ENCODE peak calls at places on chromosomes 12 and 14, in eight cellular contexts. E is foreskin fibroblast, P is NCI-H1105 treated with DMSO at 0.1 percent for 48 hours, I is MG63, T is T-helper 9 cell, O is ELF-1, S is H9, J is fibroblast of the aortic adventitia. U is an unnamed sample.

GRCh38 chr12:132614029-132614428 is 3.6 kb upstream of the LRCOL1 start:
- DNase-seq in O (no peak), I (no peak), P (no peak), E (no peak), T (no peak), S (no peak), J (no peak), U (no peak)

GRCh38 chr12:95762123-95762785 is 28.3 kb downstream of the NTN4 start:
- DNase-seq in E (no peak), T (no peak), J (peak; percentile 31), O (no peak), P (no peak), S (no peak), I (no peak), U (no peak)

GRCh38 chr12:45670339-45671065 is 59.0 kb upstream of the ARID2 start:
- DNase-seq in I (no peak), P (no peak), T (no peak), S (no peak), J (no peak), E (no peak), O (no peak), U (peak; percentile 35)

GRCh38 chr12:92396647-92397258 is 251.1 kb upstream of the BTG1 start:
- DNase-seq in O (no peak), T (no peak), P (no peak), J (peak; percentile 57), S (no peak), E (peak; percentile 85), I (peak; percentile 5), U (peak; percentile 65)

GRCh38 chr14:105173901-105174894 is 5.6 kb upstream of the JAG2 start:
- DNase-seq in S (no peak), P (no peak), J (no peak), E (no peak), I (no peak), T (peak; percentile 42), O (no peak), U (no peak)

GRCh38 chr14:53871947-53872346 is 84.7 kb downstream of the BMP4 start:
- DNase-seq in I (no peak), P (no peak), O (no peak), T (no peak), E (no peak), S (no peak), J (no peak), U (no peak)

GRCh38 chr12:119748512-119748911 is 80.6 kb downstream of the PRKAB1 start:
- DNase-seq in I (no peak), O (no peak), J (no peak), P (no peak), E (no peak), T (no peak), S (no peak), U (no peak)

GRCh38 chr14:64569108-64570045 is 19.6 kb downstream of the PPP1R36 start:
- DNase-seq in O (peak; percentile 50), J (peak; percentile 78), T (no peak), S (no peak), P (no peak), E (peak; percentile 86), I (peak; percentile 61), U (peak; percentile 86)

GRCh38 chr14:99749763-99750715 is 43.2 kb upstream of the EML1 start:
- DNase-seq in J (peak; percentile 60), P (no peak), O (no peak), S (no peak), T (no peak), I (no peak), E (no peak), U (no peak)

GRCh38 chr12:10409387-10409786 is at the start of gene KLRC4:
- DNase-seq in E (peak; percentile 57), J (no peak), T (no peak), O (no peak), I (no peak), P (peak; percentile 48), S (no peak), U (peak; percentile 95)

GRCh38 chr14:100532916-100533630 is 54.1 kb downstream of the BEGAIN start:
- DNase-seq in T (no peak), O (no peak), S (no peak), J (peak; percentile 58), I (no peak), E (peak; percentile 29), P (no peak), U (no peak)

GRCh38 chr14:32078030-32078793 is 1.1 kb downstream of the ARHGAP5 start:
- DNase-seq in S (no peak), O (no peak), J (peak; percentile 51), T (peak; percentile 2), E (peak; percentile 71), P (peak; percentile 56), I (no peak), U (peak; percentile 61)

GRCh38 chr12:58576071-58576470 is 344.2 kb downstream of the LRIG3 start:
- DNase-seq in T (no peak), O (no peak), I (no peak), E (no peak), S (no peak), J (no peak), P (no peak), U (no peak)

GRCh38 chr14:100696590-100696989 is 30.1 kb upstream of the DLK1 start:
- DNase-seq in S (no peak), T (no peak), P (no peak), E (peak; percentile 37), I (no peak), J (peak; percentile 15), O (peak; percentile 39), U (no peak)

GRCh38 chr14:103744621-103745395 is 29.2 kb downstream of the ZFYVE21 start:
- DNase-seq in E (no peak), S (no peak), J (no peak), P (no peak), T (no peak), I (no peak), O (peak; percentile 0), U (no peak)

GRCh38 chr12:108306014-108306501 is 33.1 kb downstream of the CMKLR1 start:
- DNase-seq in T (no peak), S (no peak), P (no peak), O (peak; percentile 54), E (peak; percentile 49), I (peak; percentile 79), J (peak; percentile 15), U (peak; percentile 72)

GRCh38 chr12:77940011-77940423 is 109.3 kb downstream of the NAV3 start:
- DNase-seq in I (peak; percentile 66), J (peak; percentile 91), E (peak; percentile 88), O (no peak), P (no peak), T (no peak), S (peak; percentile 41), U (peak; percentile 78)

GRCh38 chr14:82422186-82422585 is 888.5 kb upstream of the SEL1L start:
- DNase-seq in O (no peak), J (no peak), E (no peak), I (no peak), T (no peak), S (no peak), P (peak; percentile 90), U (no peak)

GRCh38 chr12:10940389-10940788 is 1.3 kb upstream of the TAS2R14 start:
- DNase-seq in S (no peak), J (peak; percentile 78), I (peak; percentile 4), E (peak; percentile 68), P (no peak), O (no peak), T (no peak), U (peak; percentile 91)

GRCh38 chr12:10584415-10584814 is 29.0 kb downstream of the MAGOHB start:
- DNase-seq in P (no peak), O (no peak), S (no peak), E (no peak), J (peak; percentile 2), T (no peak), I (no peak), U (peak; percentile 11)

GRCh38 chr12:49501895-49502294 is 36.9 kb upstream of the KCNH3 start:
- DNase-seq in T (no peak), J (no peak), O (no peak), E (no peak), P (no peak), S (no peak), I (no peak), U (no peak)

GRCh38 chr14:91413547-91414474 is 3.8 kb downstream of the CCDC88C start:
- DNase-seq in T (peak; percentile 52), S (peak; percentile 98), P (peak; percentile 94), I (no peak), O (peak; percentile 89), E (no peak), J (no peak), U (no peak)

GRCh38 chr12:13211859-13212664 is 15.5 kb downstream of the EMP1 start:
- DNase-seq in E (peak; percentile 74), S (peak; percentile 71), I (no peak), O (peak; percentile 78), P (peak; percentile 83), J (peak; percentile 85), T (peak; percentile 57), U (peak; percentile 86)

GRCh38 chr14:36363704-36364103 is 43.3 kb upstream of the MBIP start:
- DNase-seq in I (no peak), S (no peak), O (peak; percentile 5), P (no peak), T (no peak), E (no peak), J (peak; percentile 6), U (no peak)

GRCh38 chr12:100565987-100566545 is 7.4 kb upstream of the GAS2L3 start:
- DNase-seq in E (no peak), T (no peak), J (no peak), P (no peak), I (no peak), O (no peak), S (no peak), U (no peak)

GRCh38 chr12:51419473-51420228 is 5.0 kb upstream of the SLC4A8 start:
- DNase-seq in P (peak; percentile 75), T (no peak), S (peak; percentile 58), J (no peak), E (peak; percentile 56), O (peak; percentile 40), I (no peak), U (peak; percentile 15)

U was measured in choroid plexus epithelial cell.